ENCODE peak calls at places on chromosomes 12 and 14, in five cellular contexts. I, V, Y, X and H are unnamed samples.

GRCh38 chr12:9760699-9761406 is at the start of gene CD69:
- DNase-seq in I (no peak), X (no peak), Y (peak; percentile 45), V (peak; percentile 66), H (no peak)

GRCh38 chr14:34461334-34462131 is 507 bp downstream of the SPTSSA start:
- DNase-seq in I (peak; percentile 42), V (no peak), X (peak; percentile 53), Y (peak; percentile 59), H (peak; percentile 61)

GRCh38 chr12:57549909-57550627 is at the start of gene KIF5A:
- DNase-seq in Y (no peak), I (no peak), X (peak; percentile 69), V (peak; percentile 61), H (peak; percentile 90)

GRCh38 chr12:107311682-107312081 is 218.3 kb upstream of the CRY1 start:
- DNase-seq in V (no peak), X (no peak), I (no peak), Y (no peak), H (no peak)

GRCh38 chr12:43370299-43370698 is 181.7 kb downstream of the ADAMTS20 start:
- DNase-seq in V (no peak), X (no peak), Y (no peak), I (no peak), H (no peak)

GRCh38 chr14:98651042-98651441 is 621.0 kb downstream of the BCL11B start:
- DNase-seq in Y (no peak), V (no peak), I (no peak), X (no peak), H (no peak)

GRCh38 chr12:54535474-54535873 is 13.9 kb upstream of the PDE1B start:
- DNase-seq in X (no peak), Y (no peak), I (no peak), V (no peak), H (no peak)

GRCh38 chr14:32099473-32099872 is 22.4 kb downstream of the ARHGAP5 start:
- DNase-seq in V (no peak), Y (no peak), X (no peak), I (no peak), H (no peak)

GRCh38 chr12:10175849-10176641 is 2.8 kb upstream of the TMEM52B start:
- DNase-seq in Y (no peak), I (no peak), V (no peak), X (no peak), H (no peak)

GRCh38 chr12:48883305-48884171 is 17.9 kb upstream of the RND1 start:
- DNase-seq in X (no peak), I (no peak), V (no peak), Y (peak; percentile 83), H (no peak)

GRCh38 chr12:95262808-95263207 is 45.2 kb downstream of the VEZT start:
- DNase-seq in V (no peak), Y (no peak), I (no peak), X (no peak), H (no peak)

GRCh38 chr12:75315518-75315917 is 14.6 kb downstream of the CAPS2 start:
- DNase-seq in I (no peak), Y (no peak), V (no peak), X (no peak), H (no peak)

GRCh38 chr12:19967486-19967885 is 400.9 kb upstream of the PDE3A start:
- DNase-seq in X (no peak), I (no peak), V (no peak), Y (no peak), H (no peak)

GRCh38 chr12:6662602-6662905 is 365 bp downstream of the ING4 start:
- DNase-seq in Y (no peak), I (no peak), V (no peak), X (no peak), H (no peak)

GRCh38 chr14:66395300-66395699 is 90.9 kb upstream of the CCDC196 start:
- DNase-seq in V (peak; percentile 33), X (no peak), Y (no peak), I (no peak), H (no peak)

GRCh38 chr14:77823378-77823777 is 23.5 kb downstream of the ADCK1 start:
- DNase-seq in I (no peak), V (no peak), X (no peak), Y (no peak), H (no peak)

GRCh38 chr12:75889214-75889613 is 142.4 kb downstream of the PHLDA1 start:
- DNase-seq in Y (no peak), X (no peak), I (no peak), V (no peak), H (peak; percentile 23)

GRCh38 chr12:93020225-93020997 is 91.3 kb upstream of the EEA1 start:
- DNase-seq in V (no peak), Y (peak; percentile 85), I (peak; percentile 58), X (no peak), H (no peak)

GRCh38 chr12:103901518-103902173 is 28.6 kb upstream of the HSP90B1 start:
- DNase-seq in I (no peak), Y (no peak), X (no peak), V (no peak), H (no peak)

GRCh38 chr14:52079239-52079956 is 10.5 kb upstream of the NID2 start:
- DNase-seq in V (no peak), Y (no peak), I (no peak), X (no peak), H (no peak)

GRCh38 chr14:65495196-65495595 is 82.7 kb downstream of the FUT8 start:
- DNase-seq in Y (no peak), V (no peak), I (no peak), X (no peak), H (no peak)

GRCh38 chr14:82879949-82880535 is 1346.4 kb upstream of the SEL1L start:
- DNase-seq in V (no peak), Y (no peak), X (no peak), I (no peak), H (no peak)

GRCh38 chr14:95138876-95139275 is 18.5 kb downstream of the DICER1 start:
- DNase-seq in Y (no peak), V (no peak), I (no peak), X (no peak), H (no peak)

GRCh38 chr14:95134304-95134933 is 22.9 kb downstream of the DICER1 start:
- DNase-seq in V (no peak), X (no peak), Y (no peak), I (no peak), H (no peak)

GRCh38 chr14:95137164-95137803 is 20.0 kb downstream of the DICER1 start:
- DNase-seq in I (no peak), V (no peak), X (no peak), Y (no peak), H (no peak)

GRCh38 chr14:95137804-95138167 is 19.5 kb downstream of the DICER1 start:
- DNase-seq in V (no peak), Y (peak; percentile 36), I (no peak), X (no peak), H (no peak)

GRCh38 chr14:95136631-95137030 is 20.7 kb downstream of the DICER1 start:
- DNase-seq in V (no peak), I (no peak), X (no peak), Y (no peak), H (no peak)
- TF ChIP-seq CTCF in V (no peak), I (no peak), X (no peak), Y (no peak), H (no peak)

DNA sequence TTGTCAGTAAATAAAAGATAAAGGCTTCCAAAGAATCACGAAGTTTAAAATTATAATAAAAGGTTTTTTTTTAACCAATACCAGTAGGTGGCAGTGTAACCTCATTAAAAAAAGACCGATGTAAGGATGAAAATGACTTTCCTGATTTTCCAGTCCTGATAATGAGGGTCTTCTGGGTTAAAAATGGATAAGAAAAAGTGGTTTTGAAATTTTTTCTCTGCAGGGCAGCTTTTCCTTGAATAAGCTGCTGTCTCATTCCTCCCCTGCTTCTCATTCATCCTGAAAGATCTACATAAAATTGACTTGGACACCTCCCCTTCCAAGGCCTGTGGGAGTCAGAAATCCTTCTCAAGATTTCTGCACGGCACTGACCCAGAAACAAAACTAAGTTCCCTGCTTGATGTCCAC is 58.9 kb upstream of the FBXO33 start:
- DNase-seq in V (peak; percentile 15), I (no peak), Y (no peak), X (no peak), H (no peak)
- TF ChIP-seq CTCF in V (peak; percentile 22), I (no peak), Y (peak; percentile 28), X (no peak), H (peak; percentile 90)

GRCh38 chr12:90004319-90005074 is 295.9 kb upstream of the ATP2B1 start:
- DNase-seq in I (no peak), X (no peak), V (peak; percentile 14), Y (no peak), H (no peak)

GRCh38 chr12:90003688-90004087 is 295.1 kb upstream of the ATP2B1 start:
- DNase-seq in X (no peak), Y (no peak), I (no peak), V (no peak), H (no peak)

GRCh38 chr12:90000721-90001120 is 292.1 kb upstream of the ATP2B1 start:
- DNase-seq in Y (no peak), X (no peak), I (no peak), V (no peak), H (no peak)

GRCh38 chr12:89995870-89996269 is 287.2 kb upstream of the ATP2B1 start:
- DNase-seq in V (no peak), Y (no peak), X (no peak), I (no peak), H (no peak)

DNA sequence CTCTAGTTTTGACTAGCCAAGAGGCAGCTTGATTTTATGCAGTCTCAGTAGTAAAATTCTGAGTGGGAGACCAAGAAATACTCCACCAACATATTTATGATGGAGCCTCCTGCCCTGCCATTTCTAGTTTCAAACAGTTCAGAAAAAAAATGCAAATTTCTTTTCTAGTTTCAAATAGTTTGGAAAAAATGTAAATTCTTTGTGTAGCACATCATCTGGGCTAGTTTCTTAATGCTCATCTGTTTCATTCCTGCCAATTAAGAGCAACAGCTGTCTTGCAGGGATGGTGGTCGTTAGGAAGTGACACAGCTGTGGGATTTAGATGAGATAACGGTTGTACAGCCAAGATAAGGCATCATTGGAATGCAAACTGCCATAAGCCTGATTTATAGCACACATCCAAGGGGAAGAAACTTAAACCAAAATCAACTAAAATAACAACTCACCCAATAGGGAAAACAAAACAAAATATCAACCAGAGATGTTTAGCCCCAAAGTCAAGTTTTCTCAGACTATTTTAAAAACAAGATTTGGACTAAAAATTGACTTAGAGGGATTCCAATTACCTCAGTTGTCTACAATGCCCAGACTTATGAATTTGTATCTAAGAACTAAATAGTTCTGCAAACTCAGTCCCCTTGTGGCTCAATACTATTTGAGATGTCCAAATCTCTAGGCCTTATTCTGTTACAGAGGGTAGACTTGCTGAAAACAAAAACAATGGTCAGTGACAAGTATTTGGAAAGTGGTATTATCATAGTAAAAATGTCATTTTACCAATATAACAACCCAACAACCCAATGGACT is 291.3 kb upstream of the ATP2B1 start:
- DNase-seq in V (no peak), X (no peak), I (no peak), Y (no peak), H (no peak)
- TF ChIP-seq CTCF in V (no peak), X (no peak), I (no peak), Y (no peak), H (no peak)

GRCh38 chr12:51004504-51004903 is 21.7 kb downstream of the SLC11A2 start:
- DNase-seq in V (no peak), Y (no peak), X (no peak), I (no peak), H (no peak)
- TF ChIP-seq CTCF in V (no peak), Y (no peak), X (no peak), I (no peak), H (no peak)

GRCh38 chr12:122980192-122981035 is at the start of gene ARL6IP4:
- DNase-seq in X (peak; percentile 54), Y (peak; percentile 70), V (peak; percentile 82), I (peak; percentile 56), H (peak; percentile 74)
- TF ChIP-seq CTCF in X (no peak), Y (no peak), V (no peak), I (peak; percentile 38), H (no peak)